ENCODE peak calls at places on chromosomes 7 and 10, in eight cellular contexts. H, C, I, N, U, R, K and Z are unnamed samples.

GRCh38 chr7:149776305-149776704 is 2.9 kb upstream of the ZNF467 start:
- DNase-seq in H (peak), C (no peak), I (no peak), N (no peak), U (no peak), R (peak), K (peak), Z (no peak)

GRCh38 chr10:5582736-5583135 is 58.0 kb downstream of the CALML3 start:
- DNase-seq in H (no peak), C (no peak), I (no peak), N (no peak), U (peak), R (no peak), K (no peak), Z (no peak)

GRCh38 chr10:101014966-101015581 is 15.5 kb downstream of the LZTS2 start:
- DNase-seq in H (no peak), C (peak), I (peak), N (no peak), U (peak), R (no peak), K (no peak), Z (no peak)

GRCh38 chr7:99543081-99543671 is 8.7 kb downstream of the FAM200A start:
- DNase-seq in H (no peak), C (no peak), I (no peak), N (no peak), U (no peak), R (no peak), K (no peak), Z (no peak)

GRCh38 chr10:59271160-59271559 is 91.2 kb downstream of the FAM13C start:
- DNase-seq in H (no peak), C (no peak), I (no peak), N (no peak), U (no peak), R (no peak), K (no peak), Z (no peak)

GRCh38 chr7:35839860-35840854 is 39.3 kb downstream of the SEPTIN7 start:
- DNase-seq in H (no peak), C (peak), I (no peak), N (no peak), U (peak), R (no peak), K (no peak), Z (no peak)

GRCh38 chr7:116239434-116239833 is 29.1 kb downstream of the TES start:
- DNase-seq in H (no peak), C (no peak), I (no peak), N (no peak), U (no peak), R (no peak), K (no peak), Z (no peak)

GRCh38 chr10:116973371-116973905 is 31.5 kb downstream of the SHTN1 start:
- DNase-seq in H (no peak), C (no peak), I (no peak), N (no peak), U (no peak), R (no peak), K (no peak), Z (no peak)

GRCh38 chr10:31554556-31554955 is 235.5 kb downstream of the ZEB1 start:
- DNase-seq in H (no peak), C (peak), I (no peak), N (no peak), U (no peak), R (no peak), K (no peak), Z (no peak)

GRCh38 chr10:71502851-71503250 is 106.1 kb downstream of the CDH23 start:
- DNase-seq in H (no peak), C (no peak), I (no peak), N (no peak), U (no peak), R (no peak), K (no peak), Z (no peak)

GRCh38 chr10:67884313-67884841 is at the start of gene SIRT1:
- DNase-seq in H (peak), C (peak), I (peak), N (peak), U (peak), R (peak), K (peak), Z (peak)

GRCh38 chr7:47474937-47475879 is 106.7 kb downstream of the TNS3 start:
- DNase-seq in H (no peak), C (peak), I (peak), N (no peak), U (peak), R (peak), K (peak), Z (peak)

GRCh38 chr7:101125989-101126650 is 784 bp upstream of the SERPINE1 start:
- DNase-seq in H (no peak), C (no peak), I (no peak), N (no peak), U (no peak), R (no peak), K (peak), Z (peak)

DNA sequence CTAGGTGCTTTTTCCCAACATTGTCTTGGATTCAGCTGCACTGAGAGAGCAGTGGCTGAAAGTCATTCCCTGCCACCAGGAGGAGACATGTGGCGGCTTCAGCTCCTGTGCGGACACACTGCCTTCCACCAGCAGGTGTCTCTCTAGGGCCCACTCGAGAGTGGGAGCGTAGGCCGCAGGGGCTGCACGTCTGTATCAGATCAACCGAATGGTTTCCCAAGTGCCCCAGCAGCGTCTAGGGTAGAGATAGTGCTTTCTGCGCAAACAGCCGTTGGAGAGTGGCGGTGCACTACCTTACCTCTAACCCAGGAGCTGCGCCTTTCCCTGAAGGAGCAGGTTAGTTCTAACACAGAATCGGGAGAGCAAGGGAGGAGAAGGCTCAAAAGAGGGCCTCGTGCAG is 31.7 kb downstream of the PAPOLB start:
- DNase-seq in H (peak), C (peak), I (no peak), N (no peak), U (no peak), R (peak), K (no peak), Z (no peak)
- TF ChIP-seq CTCF in H (peak), C (peak), I (peak), N (peak), U (peak), R (peak), K (peak), Z (peak)

DNA sequence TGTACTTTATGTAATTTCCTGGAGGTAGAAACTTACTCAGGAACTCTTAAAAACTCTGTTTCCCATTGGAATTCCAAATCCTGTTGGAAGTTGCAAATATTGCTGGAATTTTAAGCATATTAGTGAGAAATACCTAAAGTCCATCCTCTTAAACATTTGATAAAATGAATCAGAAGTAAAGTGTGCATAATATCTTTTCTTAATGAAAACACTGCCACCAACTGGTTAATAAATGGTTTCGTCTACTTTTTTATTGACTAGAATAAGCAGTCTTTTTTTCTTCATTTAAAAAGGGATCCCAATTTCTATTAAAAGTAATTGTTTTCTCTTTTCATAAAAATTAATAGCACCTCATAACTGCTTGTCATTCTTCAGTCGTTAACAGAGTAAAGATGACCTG is 28.3 kb downstream of the NPS start:
- DNase-seq in H (no peak), C (no peak), I (no peak), N (no peak), U (no peak), R (no peak), K (no peak), Z (no peak)
- TF ChIP-seq CTCF in H (no peak), C (peak), I (no peak), N (no peak), U (no peak), R (no peak), K (no peak), Z (no peak)

DNA sequence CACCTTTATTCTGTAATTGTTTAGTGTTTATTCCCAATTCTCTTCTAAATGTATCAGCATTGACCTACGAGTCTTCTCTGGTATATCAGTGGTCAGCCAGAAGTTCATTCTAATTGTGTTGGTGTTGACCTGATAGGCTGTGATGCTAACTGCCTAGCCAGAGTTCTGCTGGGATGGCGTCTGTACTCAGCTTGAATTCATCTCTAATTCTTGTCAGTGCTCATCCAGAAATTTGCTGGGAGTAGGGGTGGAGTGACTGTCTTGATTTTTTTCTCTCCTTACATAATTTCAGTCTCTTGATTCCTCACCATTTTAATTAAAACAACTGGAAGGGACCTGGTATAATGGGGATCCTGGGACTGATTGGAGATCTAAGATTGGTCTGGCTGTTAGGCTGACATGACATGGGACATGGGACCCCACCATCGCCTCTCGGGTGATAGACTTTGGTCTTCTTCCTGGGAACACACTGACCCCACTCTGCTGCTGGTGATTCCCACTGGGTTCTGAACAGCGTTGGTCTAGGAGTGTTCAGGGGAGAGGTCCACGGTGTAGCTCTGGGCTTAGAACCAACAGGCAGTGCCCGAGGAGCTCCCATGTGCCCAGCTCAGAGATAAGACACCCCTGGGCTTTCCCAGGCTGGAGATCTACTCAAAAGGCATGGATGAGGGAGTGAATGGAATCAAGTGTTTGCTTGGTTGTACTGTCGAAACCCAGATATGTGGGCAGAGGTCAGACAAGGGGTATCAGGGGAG is 3.8 kb downstream of the NEURL1 start:
- DNase-seq in H (no peak), C (no peak), I (no peak), N (no peak), U (no peak), R (no peak), K (no peak), Z (no peak)
- TF ChIP-seq CTCF in H (no peak), C (no peak), I (no peak), N (no peak), U (no peak), R (no peak), K (no peak), Z (no peak)

DNA sequence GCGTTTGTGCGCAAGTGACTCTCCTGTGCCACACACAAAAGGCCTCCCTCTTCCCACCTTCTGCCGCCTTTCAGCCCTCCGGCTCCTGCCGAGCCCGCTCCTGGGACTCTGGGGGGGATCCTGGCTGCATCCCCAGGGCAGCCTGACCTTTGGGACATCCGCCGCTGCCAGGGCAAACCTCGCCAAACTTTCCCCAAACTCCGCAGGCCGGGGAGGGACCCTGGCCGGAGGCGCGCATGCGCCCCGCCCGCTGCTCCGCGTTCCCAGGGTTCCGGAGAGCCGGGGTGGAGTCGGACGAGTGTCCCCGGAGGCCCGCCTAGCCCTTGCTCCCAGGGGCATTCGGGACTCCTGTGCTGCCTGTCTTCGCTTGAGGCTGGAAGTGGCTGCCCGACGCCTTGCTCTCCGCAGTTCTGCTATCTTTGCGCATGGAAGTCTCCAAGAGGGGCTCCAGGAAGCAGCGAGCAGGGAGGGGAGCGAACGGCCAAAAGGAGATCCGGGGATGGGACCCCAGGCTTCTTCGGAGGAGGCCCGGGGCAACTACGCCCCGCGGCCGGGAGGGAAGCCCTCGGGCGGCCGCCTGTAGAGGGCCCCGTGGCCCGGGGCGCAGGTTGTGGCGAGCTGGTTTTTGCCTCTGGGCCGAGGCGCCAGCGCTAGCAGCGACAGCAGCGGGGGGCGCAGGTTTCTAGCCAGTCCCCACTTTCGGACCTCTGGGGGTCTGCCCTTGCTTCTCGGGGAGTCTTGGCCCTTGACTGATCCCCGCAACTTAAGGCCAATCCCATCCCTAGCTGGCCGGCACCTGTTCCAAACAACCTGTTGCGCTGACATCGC is 7.0 kb downstream of the PTF1A start:
- DNase-seq in H (peak), C (no peak), I (peak), N (no peak), U (no peak), R (no peak), K (no peak), Z (no peak)
- TF ChIP-seq CTCF in H (no peak), C (no peak), I (no peak), N (no peak), U (no peak), R (no peak), K (no peak), Z (no peak)

GRCh38 chr7:3164363-3164762 is 120.7 kb upstream of the CARD11 start:
- DNase-seq in H (no peak), C (no peak), I (no peak), N (no peak), U (no peak), R (peak), K (no peak), Z (no peak)

GRCh38 chr7:3159445-3159844 is 115.8 kb upstream of the CARD11 start:
- DNase-seq in H (no peak), C (no peak), I (no peak), N (no peak), U (no peak), R (peak), K (no peak), Z (no peak)

GRCh38 chr7:3165681-3166580 is 122.3 kb upstream of the CARD11 start:
- DNase-seq in H (no peak), C (no peak), I (no peak), N (no peak), U (no peak), R (no peak), K (no peak), Z (no peak)

GRCh38 chr7:3159039-3159438 is 115.4 kb upstream of the CARD11 start:
- DNase-seq in H (no peak), C (no peak), I (no peak), N (no peak), U (no peak), R (no peak), K (no peak), Z (no peak)

GRCh38 chr7:3162286-3162685 is 118.6 kb upstream of the CARD11 start:
- DNase-seq in H (no peak), C (no peak), I (no peak), N (no peak), U (no peak), R (no peak), K (no peak), Z (no peak)
- TF ChIP-seq CTCF in H (no peak), C (peak), I (no peak), N (no peak), U (peak), R (no peak), K (no peak), Z (no peak)

GRCh38 chr10:42691361-42692120 is 53.2 kb upstream of the ZNF33B start:
- DNase-seq in H (no peak), C (no peak), I (no peak), N (no peak), U (no peak), R (no peak), K (no peak), Z (no peak)

DNA sequence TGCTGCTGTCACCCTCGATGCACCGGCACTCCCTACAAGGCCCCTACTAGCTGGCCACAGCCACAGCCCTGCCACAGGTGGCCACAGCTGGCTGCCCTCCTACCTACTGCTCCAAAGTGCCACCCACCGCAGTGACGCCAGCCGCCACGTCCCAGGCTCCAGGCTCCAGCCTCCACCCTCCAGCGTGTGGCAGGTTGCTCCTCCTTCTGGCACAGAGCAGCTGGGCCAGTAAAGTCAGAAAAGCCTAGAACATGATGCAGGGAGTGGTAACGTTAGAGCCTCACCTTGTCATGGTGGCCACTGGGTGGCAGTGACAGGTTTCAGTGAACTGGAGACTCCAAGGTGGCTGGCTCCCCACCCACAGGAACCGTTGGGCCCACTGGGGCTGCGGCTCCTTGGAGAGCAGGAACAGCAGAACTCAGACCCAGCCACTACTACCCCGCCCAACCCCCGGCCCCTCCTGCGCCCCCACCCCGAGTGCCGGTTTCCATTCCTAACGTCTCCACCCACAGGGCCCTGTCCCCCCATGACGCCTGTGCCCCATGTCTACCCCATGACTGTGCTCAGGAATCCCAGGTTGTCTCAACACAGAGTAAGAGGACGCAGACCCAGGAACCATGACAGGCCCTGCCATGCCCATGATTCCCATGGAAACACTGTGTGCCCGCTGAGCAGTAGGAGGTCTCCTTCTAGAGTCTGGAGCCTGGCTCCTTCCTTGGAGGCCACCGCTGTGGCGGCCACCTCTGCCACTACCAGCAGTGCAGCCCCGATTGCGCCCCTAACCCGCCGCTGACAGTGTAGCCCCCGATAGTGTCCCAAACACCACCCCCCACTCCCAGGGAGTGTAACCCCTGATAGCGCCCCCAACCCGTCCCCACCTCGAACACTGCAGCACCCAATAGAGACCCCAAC is 52.3 kb upstream of the ZNF33B start:
- DNase-seq in H (no peak), C (no peak), I (no peak), N (no peak), U (no peak), R (no peak), K (no peak), Z (no peak)
- TF ChIP-seq CTCF in H (no peak), C (no peak), I (no peak), N (no peak), U (no peak), R (no peak), K (no peak), Z (no peak)